ENCODE peak calls at places on chromosomes 11 and 22, in six cellular contexts. One of them, this sample, is unnamed.

GRCh38 chr22:32917577-32918375 is 116.3 kb downstream of the TIMP3 start:
- ATAC-seq in sciatic nerve: no peak
- ATAC-seq in activated naive CD8-positive, alpha-beta T cell treated with anti-CD3 and anti-CD28 coated beads, Interleukin-2, amount 10 ng/mL, durations not matched to agents 7 days and 5 days: no peak
- ATAC-seq in left ventricle myocardium superior: no peak
- ATAC-seq in T-helper 17 cell: no peak
- ATAC-seq in psoas muscle: no peak
- ATAC-seq in this sample: no peak

GRCh38 chr11:119046489-119046888 is 10.5 kb downstream of the HYOU1 start:
- ATAC-seq in sciatic nerve: no peak
- ATAC-seq in activated naive CD8-positive, alpha-beta T cell treated with anti-CD3 and anti-CD28 coated beads, Interleukin-2, amount 10 ng/mL, durations not matched to agents 7 days and 5 days: no peak
- ATAC-seq in left ventricle myocardium superior: no peak
- ATAC-seq in T-helper 17 cell: no peak
- ATAC-seq in psoas muscle: no peak
- ATAC-seq in this sample: no peak

GRCh38 chr11:116352881-116353280 is 419.9 kb downstream of the BUD13 start:
- ATAC-seq in sciatic nerve: no peak
- ATAC-seq in activated naive CD8-positive, alpha-beta T cell treated with anti-CD3 and anti-CD28 coated beads, Interleukin-2, amount 10 ng/mL, durations not matched to agents 7 days and 5 days: no peak
- ATAC-seq in left ventricle myocardium superior: no peak
- ATAC-seq in T-helper 17 cell: no peak
- ATAC-seq in psoas muscle: no peak
- ATAC-seq in this sample: no peak

GRCh38 chr22:24205438-24206189 is 24.3 kb downstream of the SUSD2 start:
- ATAC-seq in sciatic nerve: no peak
- ATAC-seq in activated naive CD8-positive, alpha-beta T cell treated with anti-CD3 and anti-CD28 coated beads, Interleukin-2, amount 10 ng/mL, durations not matched to agents 7 days and 5 days: no peak
- ATAC-seq in left ventricle myocardium superior: no peak
- ATAC-seq in T-helper 17 cell: no peak
- ATAC-seq in psoas muscle: no peak
- ATAC-seq in this sample: no peak

GRCh38 chr11:23206736-23207336 is 346.6 kb upstream of the CCDC179 start:
- ATAC-seq in sciatic nerve: no peak
- ATAC-seq in activated naive CD8-positive, alpha-beta T cell treated with anti-CD3 and anti-CD28 coated beads, Interleukin-2, amount 10 ng/mL, durations not matched to agents 7 days and 5 days: no peak
- ATAC-seq in left ventricle myocardium superior: no peak
- ATAC-seq in T-helper 17 cell: no peak
- ATAC-seq in psoas muscle: no peak
- ATAC-seq in this sample: no peak

GRCh38 chr11:128735935-128736610 is 42.2 kb downstream of the FLI1 start:
- ATAC-seq in sciatic nerve: no peak
- ATAC-seq in activated naive CD8-positive, alpha-beta T cell treated with anti-CD3 and anti-CD28 coated beads, Interleukin-2, amount 10 ng/mL, durations not matched to agents 7 days and 5 days: peak; percentile 68
- ATAC-seq in left ventricle myocardium superior: no peak
- ATAC-seq in T-helper 17 cell: peak; percentile 58
- ATAC-seq in psoas muscle: no peak
- ATAC-seq in this sample: no peak

GRCh38 chr11:26891501-26891900 is 102.4 kb upstream of the FIBIN start:
- ATAC-seq in sciatic nerve: no peak
- ATAC-seq in activated naive CD8-positive, alpha-beta T cell treated with anti-CD3 and anti-CD28 coated beads, Interleukin-2, amount 10 ng/mL, durations not matched to agents 7 days and 5 days: no peak
- ATAC-seq in left ventricle myocardium superior: no peak
- ATAC-seq in T-helper 17 cell: no peak
- ATAC-seq in psoas muscle: no peak
- ATAC-seq in this sample: no peak

GRCh38 chr11:44578279-44578678 is 12.8 kb downstream of the CD82 start:
- ATAC-seq in sciatic nerve: no peak
- ATAC-seq in activated naive CD8-positive, alpha-beta T cell treated with anti-CD3 and anti-CD28 coated beads, Interleukin-2, amount 10 ng/mL, durations not matched to agents 7 days and 5 days: no peak
- ATAC-seq in left ventricle myocardium superior: no peak
- ATAC-seq in T-helper 17 cell: no peak
- ATAC-seq in psoas muscle: no peak
- ATAC-seq in this sample: no peak

GRCh38 chr11:62805991-62806441 is 776 bp upstream of the NXF1 start:
- ATAC-seq in sciatic nerve: peak; percentile 10
- ATAC-seq in activated naive CD8-positive, alpha-beta T cell treated with anti-CD3 and anti-CD28 coated beads, Interleukin-2, amount 10 ng/mL, durations not matched to agents 7 days and 5 days: peak; percentile 5
- ATAC-seq in left ventricle myocardium superior: peak; percentile 8
- ATAC-seq in T-helper 17 cell: peak; percentile 33
- ATAC-seq in psoas muscle: peak; percentile 31
- ATAC-seq in this sample: no peak

GRCh38 chr22:28442951-28443876 is 236.4 kb downstream of the TTC28 start:
- ATAC-seq in sciatic nerve: peak; percentile 93
- ATAC-seq in activated naive CD8-positive, alpha-beta T cell treated with anti-CD3 and anti-CD28 coated beads, Interleukin-2, amount 10 ng/mL, durations not matched to agents 7 days and 5 days: peak; percentile 43
- ATAC-seq in left ventricle myocardium superior: peak; percentile 88
- ATAC-seq in T-helper 17 cell: peak; percentile 40
- ATAC-seq in psoas muscle: peak; percentile 66
- ATAC-seq in this sample: peak; percentile 76

GRCh38 chr11:68020575-68020974 is 9.9 kb upstream of the NDUFS8 start:
- ATAC-seq in sciatic nerve: peak; percentile 4
- ATAC-seq in activated naive CD8-positive, alpha-beta T cell treated with anti-CD3 and anti-CD28 coated beads, Interleukin-2, amount 10 ng/mL, durations not matched to agents 7 days and 5 days: no peak
- ATAC-seq in left ventricle myocardium superior: peak; percentile 15
- ATAC-seq in T-helper 17 cell: no peak
- ATAC-seq in psoas muscle: no peak
- ATAC-seq in this sample: peak; percentile 35

GRCh38 chr22:22555596-22555995 is 3.5 kb downstream of the PRAME start:
- ATAC-seq in sciatic nerve: no peak
- ATAC-seq in activated naive CD8-positive, alpha-beta T cell treated with anti-CD3 and anti-CD28 coated beads, Interleukin-2, amount 10 ng/mL, durations not matched to agents 7 days and 5 days: no peak
- ATAC-seq in left ventricle myocardium superior: no peak
- ATAC-seq in T-helper 17 cell: no peak
- ATAC-seq in psoas muscle: no peak
- ATAC-seq in this sample: no peak

GRCh38 chr11:68750197-68750987 is 928 bp downstream of the TESMIN start:
- ATAC-seq in sciatic nerve: peak; percentile 35
- ATAC-seq in activated naive CD8-positive, alpha-beta T cell treated with anti-CD3 and anti-CD28 coated beads, Interleukin-2, amount 10 ng/mL, durations not matched to agents 7 days and 5 days: no peak
- ATAC-seq in left ventricle myocardium superior: peak; percentile 6
- ATAC-seq in T-helper 17 cell: no peak
- ATAC-seq in psoas muscle: peak; percentile 21
- ATAC-seq in this sample: no peak

GRCh38 chr11:60710482-60710881 is 11.1 kb downstream of the MS4A8 start:
- ATAC-seq in sciatic nerve: no peak
- ATAC-seq in activated naive CD8-positive, alpha-beta T cell treated with anti-CD3 and anti-CD28 coated beads, Interleukin-2, amount 10 ng/mL, durations not matched to agents 7 days and 5 days: no peak
- ATAC-seq in left ventricle myocardium superior: no peak
- ATAC-seq in T-helper 17 cell: no peak
- ATAC-seq in psoas muscle: no peak
- ATAC-seq in this sample: no peak

GRCh38 chr11:11972942-11973341 is 35.5 kb downstream of the DKK3 start:
- ATAC-seq in sciatic nerve: no peak
- ATAC-seq in activated naive CD8-positive, alpha-beta T cell treated with anti-CD3 and anti-CD28 coated beads, Interleukin-2, amount 10 ng/mL, durations not matched to agents 7 days and 5 days: no peak
- ATAC-seq in left ventricle myocardium superior: peak; percentile 37
- ATAC-seq in T-helper 17 cell: no peak
- ATAC-seq in psoas muscle: peak; percentile 2
- ATAC-seq in this sample: no peak

GRCh38 chr11:94043241-94043640 is 22.1 kb downstream of the HEPHL1 start:
- ATAC-seq in sciatic nerve: no peak
- ATAC-seq in activated naive CD8-positive, alpha-beta T cell treated with anti-CD3 and anti-CD28 coated beads, Interleukin-2, amount 10 ng/mL, durations not matched to agents 7 days and 5 days: no peak
- ATAC-seq in left ventricle myocardium superior: no peak
- ATAC-seq in T-helper 17 cell: no peak
- ATAC-seq in psoas muscle: no peak
- ATAC-seq in this sample: no peak

GRCh38 chr11:22923561-22923960 is 63.3 kb upstream of the CCDC179 start:
- ATAC-seq in sciatic nerve: no peak
- ATAC-seq in activated naive CD8-positive, alpha-beta T cell treated with anti-CD3 and anti-CD28 coated beads, Interleukin-2, amount 10 ng/mL, durations not matched to agents 7 days and 5 days: no peak
- ATAC-seq in left ventricle myocardium superior: no peak
- ATAC-seq in T-helper 17 cell: no peak
- ATAC-seq in psoas muscle: no peak
- ATAC-seq in this sample: no peak

GRCh38 chr11:128686045-128686741 is 7.7 kb upstream of the FLI1 start:
- ATAC-seq in sciatic nerve: peak; percentile 15
- ATAC-seq in activated naive CD8-positive, alpha-beta T cell treated with anti-CD3 and anti-CD28 coated beads, Interleukin-2, amount 10 ng/mL, durations not matched to agents 7 days and 5 days: peak; percentile 34
- ATAC-seq in left ventricle myocardium superior: no peak
- ATAC-seq in T-helper 17 cell: peak; percentile 46
- ATAC-seq in psoas muscle: no peak
- ATAC-seq in this sample: no peak

GRCh38 chr22:44724859-44725258 is 22.9 kb downstream of the PRR5 start:
- ATAC-seq in sciatic nerve: no peak
- ATAC-seq in activated naive CD8-positive, alpha-beta T cell treated with anti-CD3 and anti-CD28 coated beads, Interleukin-2, amount 10 ng/mL, durations not matched to agents 7 days and 5 days: no peak
- ATAC-seq in left ventricle myocardium superior: no peak
- ATAC-seq in T-helper 17 cell: no peak
- ATAC-seq in psoas muscle: no peak
- ATAC-seq in this sample: no peak

GRCh38 chr11:36394926-36395325 is 98.8 kb downstream of the PRR5L start:
- ATAC-seq in sciatic nerve: no peak
- ATAC-seq in activated naive CD8-positive, alpha-beta T cell treated with anti-CD3 and anti-CD28 coated beads, Interleukin-2, amount 10 ng/mL, durations not matched to agents 7 days and 5 days: no peak
- ATAC-seq in left ventricle myocardium superior: no peak
- ATAC-seq in T-helper 17 cell: no peak
- ATAC-seq in psoas muscle: no peak
- ATAC-seq in this sample: no peak

GRCh38 chr22:10781571-10782403 is 4746.2 kb upstream of the OR11H1 start:
- ATAC-seq in sciatic nerve: no peak
- ATAC-seq in activated naive CD8-positive, alpha-beta T cell treated with anti-CD3 and anti-CD28 coated beads, Interleukin-2, amount 10 ng/mL, durations not matched to agents 7 days and 5 days: no peak
- ATAC-seq in left ventricle myocardium superior: no peak
- ATAC-seq in T-helper 17 cell: no peak
- ATAC-seq in psoas muscle: no peak
- ATAC-seq in this sample: no peak

GRCh38 chr22:27990451-27990840 is 71.4 kb upstream of the PITPNB start:
- ATAC-seq in sciatic nerve: peak; percentile 27
- ATAC-seq in activated naive CD8-positive, alpha-beta T cell treated with anti-CD3 and anti-CD28 coated beads, Interleukin-2, amount 10 ng/mL, durations not matched to agents 7 days and 5 days: no peak
- ATAC-seq in left ventricle myocardium superior: peak; percentile 18
- ATAC-seq in T-helper 17 cell: no peak
- ATAC-seq in psoas muscle: no peak
- ATAC-seq in this sample: no peak

GRCh38 chr11:46706886-46707285 is 6.1 kb downstream of the ZNF408 start:
- ATAC-seq in sciatic nerve: no peak
- ATAC-seq in activated naive CD8-positive, alpha-beta T cell treated with anti-CD3 and anti-CD28 coated beads, Interleukin-2, amount 10 ng/mL, durations not matched to agents 7 days and 5 days: no peak
- ATAC-seq in left ventricle myocardium superior: no peak
- ATAC-seq in T-helper 17 cell: no peak
- ATAC-seq in psoas muscle: no peak
- ATAC-seq in this sample: no peak

GRCh38 chr11:126355926-126356897 is 726 bp downstream of the ST3GAL4 start:
- ATAC-seq in sciatic nerve: peak; percentile 23
- ATAC-seq in activated naive CD8-positive, alpha-beta T cell treated with anti-CD3 and anti-CD28 coated beads, Interleukin-2, amount 10 ng/mL, durations not matched to agents 7 days and 5 days: peak; percentile 7
- ATAC-seq in left ventricle myocardium superior: peak; percentile 31
- ATAC-seq in T-helper 17 cell: peak; percentile 15
- ATAC-seq in psoas muscle: peak; percentile 16
- ATAC-seq in this sample: peak; percentile 1

GRCh38 chr22:21876486-21877176 is 9.2 kb upstream of the MAPK1 start:
- ATAC-seq in sciatic nerve: no peak
- ATAC-seq in activated naive CD8-positive, alpha-beta T cell treated with anti-CD3 and anti-CD28 coated beads, Interleukin-2, amount 10 ng/mL, durations not matched to agents 7 days and 5 days: no peak
- ATAC-seq in left ventricle myocardium superior: no peak
- ATAC-seq in T-helper 17 cell: peak; percentile 76
- ATAC-seq in psoas muscle: no peak
- ATAC-seq in this sample: no peak

GRCh38 chr22:28835630-28836189 is 35.3 kb upstream of the XBP1 start:
- ATAC-seq in sciatic nerve: no peak
- ATAC-seq in activated naive CD8-positive, alpha-beta T cell treated with anti-CD3 and anti-CD28 coated beads, Interleukin-2, amount 10 ng/mL, durations not matched to agents 7 days and 5 days: no peak
- ATAC-seq in left ventricle myocardium superior: no peak
- ATAC-seq in T-helper 17 cell: no peak
- ATAC-seq in psoas muscle: no peak
- ATAC-seq in this sample: peak; percentile 16

GRCh38 chr11:6427516-6427915 is 8.6 kb upstream of the APBB1 start:
- ATAC-seq in sciatic nerve: no peak
- ATAC-seq in activated naive CD8-positive, alpha-beta T cell treated with anti-CD3 and anti-CD28 coated beads, Interleukin-2, amount 10 ng/mL, durations not matched to agents 7 days and 5 days: no peak
- ATAC-seq in left ventricle myocardium superior: no peak
- ATAC-seq in T-helper 17 cell: no peak
- ATAC-seq in psoas muscle: no peak
- ATAC-seq in this sample: no peak

GRCh38 chr22:48660104-48660794 is 1167.4 kb downstream of the BRD1 start:
- ATAC-seq in sciatic nerve: peak; percentile 28
- ATAC-seq in activated naive CD8-positive, alpha-beta T cell treated with anti-CD3 and anti-CD28 coated beads, Interleukin-2, amount 10 ng/mL, durations not matched to agents 7 days and 5 days: no peak
- ATAC-seq in left ventricle myocardium superior: no peak
- ATAC-seq in T-helper 17 cell: no peak
- ATAC-seq in psoas muscle: no peak
- ATAC-seq in this sample: no peak

GRCh38 chr11:47378011-47378835 is at the start of gene SPI1:
- ATAC-seq in sciatic nerve: peak; percentile 57
- ATAC-seq in activated naive CD8-positive, alpha-beta T cell treated with anti-CD3 and anti-CD28 coated beads, Interleukin-2, amount 10 ng/mL, durations not matched to agents 7 days and 5 days: peak; percentile 44
- ATAC-seq in left ventricle myocardium superior: peak; percentile 50
- ATAC-seq in T-helper 17 cell: peak; percentile 70
- ATAC-seq in psoas muscle: no peak
- ATAC-seq in this sample: peak; percentile 37

GRCh38 chr11:102476069-102476468 is 23.5 kb upstream of the TMEM123 start:
- ATAC-seq in sciatic nerve: no peak
- ATAC-seq in activated naive CD8-positive, alpha-beta T cell treated with anti-CD3 and anti-CD28 coated beads, Interleukin-2, amount 10 ng/mL, durations not matched to agents 7 days and 5 days: no peak
- ATAC-seq in left ventricle myocardium superior: no peak
- ATAC-seq in T-helper 17 cell: no peak
- ATAC-seq in psoas muscle: no peak
- ATAC-seq in this sample: no peak

GRCh38 chr22:31739795-31740201 is 10.1 kb downstream of the PRR14L start:
- ATAC-seq in sciatic nerve: peak; percentile 63
- ATAC-seq in activated naive CD8-positive, alpha-beta T cell treated with anti-CD3 and anti-CD28 coated beads, Interleukin-2, amount 10 ng/mL, durations not matched to agents 7 days and 5 days: no peak
- ATAC-seq in left ventricle myocardium superior: peak; percentile 71
- ATAC-seq in T-helper 17 cell: no peak
- ATAC-seq in psoas muscle: no peak
- ATAC-seq in this sample: peak; percentile 53

GRCh38 chr22:46377566-46378498 is 42.3 kb downstream of the TRMU start:
- ATAC-seq in sciatic nerve: peak; percentile 12
- ATAC-seq in activated naive CD8-positive, alpha-beta T cell treated with anti-CD3 and anti-CD28 coated beads, Interleukin-2, amount 10 ng/mL, durations not matched to agents 7 days and 5 days: no peak
- ATAC-seq in left ventricle myocardium superior: peak; percentile 87
- ATAC-seq in T-helper 17 cell: no peak
- ATAC-seq in psoas muscle: peak; percentile 48
- ATAC-seq in this sample: no peak

GRCh38 chr11:118849825-118850224 is 33.9 kb upstream of the CXCR5 start:
- ATAC-seq in sciatic nerve: no peak
- ATAC-seq in activated naive CD8-positive, alpha-beta T cell treated with anti-CD3 and anti-CD28 coated beads, Interleukin-2, amount 10 ng/mL, durations not matched to agents 7 days and 5 days: no peak
- ATAC-seq in left ventricle myocardium superior: no peak
- ATAC-seq in T-helper 17 cell: no peak
- ATAC-seq in psoas muscle: no peak
- ATAC-seq in this sample: no peak

GRCh38 chr11:88103337-88104206 is 71.7 kb downstream of the RAB38 start:
- ATAC-seq in sciatic nerve: no peak
- ATAC-seq in activated naive CD8-positive, alpha-beta T cell treated with anti-CD3 and anti-CD28 coated beads, Interleukin-2, amount 10 ng/mL, durations not matched to agents 7 days and 5 days: peak; percentile 74
- ATAC-seq in left ventricle myocardium superior: no peak
- ATAC-seq in T-helper 17 cell: peak; percentile 75
- ATAC-seq in psoas muscle: no peak
- ATAC-seq in this sample: no peak

GRCh38 chr22:28710112-28710888 is 30.7 kb upstream of the TTC28 start:
- ATAC-seq in sciatic nerve: no peak
- ATAC-seq in activated naive CD8-positive, alpha-beta T cell treated with anti-CD3 and anti-CD28 coated beads, Interleukin-2, amount 10 ng/mL, durations not matched to agents 7 days and 5 days: no peak
- ATAC-seq in left ventricle myocardium superior: peak; percentile 55
- ATAC-seq in T-helper 17 cell: no peak
- ATAC-seq in psoas muscle: peak; percentile 37
- ATAC-seq in this sample: no peak

GRCh38 chr11:70703141-70704052 is 305.1 kb downstream of the CTTN start:
- ATAC-seq in sciatic nerve: no peak
- ATAC-seq in activated naive CD8-positive, alpha-beta T cell treated with anti-CD3 and anti-CD28 coated beads, Interleukin-2, amount 10 ng/mL, durations not matched to agents 7 days and 5 days: no peak
- ATAC-seq in left ventricle myocardium superior: no peak
- ATAC-seq in T-helper 17 cell: no peak
- ATAC-seq in psoas muscle: no peak
- ATAC-seq in this sample: no peak

GRCh38 chr11:43941257-43941879 is 1.1 kb upstream of the C11orf96 start:
- ATAC-seq in sciatic nerve: no peak
- ATAC-seq in activated naive CD8-positive, alpha-beta T cell treated with anti-CD3 and anti-CD28 coated beads, Interleukin-2, amount 10 ng/mL, durations not matched to agents 7 days and 5 days: no peak
- ATAC-seq in left ventricle myocardium superior: no peak
- ATAC-seq in T-helper 17 cell: no peak
- ATAC-seq in psoas muscle: no peak
- ATAC-seq in this sample: no peak

GRCh38 chr11:134275534-134276395 is at the start of gene GLB1L3:
- ATAC-seq in sciatic nerve: no peak
- ATAC-seq in activated naive CD8-positive, alpha-beta T cell treated with anti-CD3 and anti-CD28 coated beads, Interleukin-2, amount 10 ng/mL, durations not matched to agents 7 days and 5 days: peak; percentile 90
- ATAC-seq in left ventricle myocardium superior: peak; percentile 60
- ATAC-seq in T-helper 17 cell: peak; percentile 93
- ATAC-seq in psoas muscle: peak; percentile 35
- ATAC-seq in this sample: peak; percentile 18

GRCh38 chr11:34305780-34306179 is 52.0 kb downstream of the ABTB2 start:
- ATAC-seq in sciatic nerve: no peak
- ATAC-seq in activated naive CD8-positive, alpha-beta T cell treated with anti-CD3 and anti-CD28 coated beads, Interleukin-2, amount 10 ng/mL, durations not matched to agents 7 days and 5 days: no peak
- ATAC-seq in left ventricle myocardium superior: no peak
- ATAC-seq in T-helper 17 cell: no peak
- ATAC-seq in psoas muscle: no peak
- ATAC-seq in this sample: no peak

GRCh38 chr22:41181349-41182241 is 23.5 kb upstream of the L3MBTL2 start:
- ATAC-seq in sciatic nerve: no peak
- ATAC-seq in activated naive CD8-positive, alpha-beta T cell treated with anti-CD3 and anti-CD28 coated beads, Interleukin-2, amount 10 ng/mL, durations not matched to agents 7 days and 5 days: no peak
- ATAC-seq in left ventricle myocardium superior: no peak
- ATAC-seq in T-helper 17 cell: no peak
- ATAC-seq in psoas muscle: peak; percentile 65
- ATAC-seq in this sample: peak; percentile 67

This sample was measured in gastroesophageal sphincter.